ENCODE peak calls at places on chromosomes 1 and 21, in eight cellular contexts. One of them, this sample, is unnamed.

GRCh38 chr1:74467786-74468377 is 44.5 kb downstream of the LRRC53 start:
- DNase-seq in GM12878: no peak
- DNase-seq in GM03348: no peak
- DNase-seq in RCC 7860: no peak
- DNase-seq in A172: no peak
- DNase-seq in stimulated activated CD8-positive, alpha-beta memory T cell treated with anti-CD3 and anti-CD28 coated beads, Interleukin-2, amount 100 ng/mL, for 48 hours: no peak
- DNase-seq in NCI-H2227 treated with DMSO at 0.1 percent for 48 hours: peak; percentile 60
- DNase-seq in fibroblast of lung: peak; percentile 16
- DNase-seq in this sample: no peak

GRCh38 chr1:81554108-81554507 is 246.6 kb upstream of the ADGRL2 start:
- DNase-seq in GM12878: no peak
- DNase-seq in GM03348: no peak
- DNase-seq in RCC 7860: no peak
- DNase-seq in A172: no peak
- DNase-seq in stimulated activated CD8-positive, alpha-beta memory T cell treated with anti-CD3 and anti-CD28 coated beads, Interleukin-2, amount 100 ng/mL, for 48 hours: no peak
- DNase-seq in NCI-H2227 treated with DMSO at 0.1 percent for 48 hours: no peak
- DNase-seq in fibroblast of lung: no peak
- DNase-seq in this sample: no peak

GRCh38 chr1:192998536-192998935 is 60.6 kb downstream of the UCHL5 start:
- DNase-seq in GM12878: no peak
- DNase-seq in GM03348: no peak
- DNase-seq in RCC 7860: no peak
- DNase-seq in A172: no peak
- DNase-seq in stimulated activated CD8-positive, alpha-beta memory T cell treated with anti-CD3 and anti-CD28 coated beads, Interleukin-2, amount 100 ng/mL, for 48 hours: no peak
- DNase-seq in NCI-H2227 treated with DMSO at 0.1 percent for 48 hours: no peak
- DNase-seq in fibroblast of lung: no peak
- DNase-seq in this sample: no peak

GRCh38 chr21:42278750-42279149 is 36.5 kb downstream of the TFF3 start:
- DNase-seq in GM12878: no peak
- DNase-seq in GM03348: no peak
- DNase-seq in RCC 7860: no peak
- DNase-seq in A172: no peak
- DNase-seq in stimulated activated CD8-positive, alpha-beta memory T cell treated with anti-CD3 and anti-CD28 coated beads, Interleukin-2, amount 100 ng/mL, for 48 hours: no peak
- DNase-seq in NCI-H2227 treated with DMSO at 0.1 percent for 48 hours: no peak
- DNase-seq in fibroblast of lung: no peak
- DNase-seq in this sample: no peak

GRCh38 chr1:213523781-213524398 is 463.9 kb upstream of the PROX1 start:
- DNase-seq in GM12878: no peak
- DNase-seq in GM03348: no peak
- DNase-seq in RCC 7860: no peak
- DNase-seq in A172: no peak
- DNase-seq in stimulated activated CD8-positive, alpha-beta memory T cell treated with anti-CD3 and anti-CD28 coated beads, Interleukin-2, amount 100 ng/mL, for 48 hours: no peak
- DNase-seq in NCI-H2227 treated with DMSO at 0.1 percent for 48 hours: no peak
- DNase-seq in fibroblast of lung: no peak
- DNase-seq in this sample: no peak

GRCh38 chr1:244801246-244801645 is 34.2 kb upstream of the COX20 start:
- DNase-seq in GM12878: no peak
- DNase-seq in GM03348: peak; percentile 65
- DNase-seq in RCC 7860: peak; percentile 29
- DNase-seq in A172: peak; percentile 34
- DNase-seq in stimulated activated CD8-positive, alpha-beta memory T cell treated with anti-CD3 and anti-CD28 coated beads, Interleukin-2, amount 100 ng/mL, for 48 hours: no peak
- DNase-seq in NCI-H2227 treated with DMSO at 0.1 percent for 48 hours: no peak
- DNase-seq in fibroblast of lung: peak; percentile 21
- DNase-seq in this sample: no peak

GRCh38 chr1:234602334-234603220 is 7.4 kb downstream of the IRF2BP2 start:
- DNase-seq in GM12878: no peak
- DNase-seq in GM03348: peak; percentile 71
- DNase-seq in RCC 7860: peak; percentile 95
- DNase-seq in A172: peak; percentile 96
- DNase-seq in stimulated activated CD8-positive, alpha-beta memory T cell treated with anti-CD3 and anti-CD28 coated beads, Interleukin-2, amount 100 ng/mL, for 48 hours: no peak
- DNase-seq in NCI-H2227 treated with DMSO at 0.1 percent for 48 hours: peak; percentile 57
- DNase-seq in fibroblast of lung: peak; percentile 99
- DNase-seq in this sample: peak; percentile 70

GRCh38 chr1:20371411-20371810 is 80.7 kb downstream of the VWA5B1 start:
- DNase-seq in GM12878: no peak
- DNase-seq in GM03348: peak; percentile 29
- DNase-seq in RCC 7860: no peak
- DNase-seq in A172: no peak
- DNase-seq in stimulated activated CD8-positive, alpha-beta memory T cell treated with anti-CD3 and anti-CD28 coated beads, Interleukin-2, amount 100 ng/mL, for 48 hours: no peak
- DNase-seq in NCI-H2227 treated with DMSO at 0.1 percent for 48 hours: no peak
- DNase-seq in fibroblast of lung: peak; percentile 41
- DNase-seq in this sample: peak; percentile 21

GRCh38 chr1:209675567-209676154 is 449 bp downstream of the G0S2 start:
- DNase-seq in GM12878: no peak
- DNase-seq in GM03348: peak; percentile 49
- DNase-seq in RCC 7860: no peak
- DNase-seq in A172: no peak
- DNase-seq in stimulated activated CD8-positive, alpha-beta memory T cell treated with anti-CD3 and anti-CD28 coated beads, Interleukin-2, amount 100 ng/mL, for 48 hours: no peak
- DNase-seq in NCI-H2227 treated with DMSO at 0.1 percent for 48 hours: peak; percentile 46
- DNase-seq in fibroblast of lung: peak; percentile 41
- DNase-seq in this sample: peak; percentile 73

GRCh38 chr1:90768098-90768497 is 51.0 kb upstream of the BARHL2 start:
- DNase-seq in GM12878: no peak
- DNase-seq in GM03348: no peak
- DNase-seq in RCC 7860: peak; percentile 14
- DNase-seq in A172: peak; percentile 43
- DNase-seq in stimulated activated CD8-positive, alpha-beta memory T cell treated with anti-CD3 and anti-CD28 coated beads, Interleukin-2, amount 100 ng/mL, for 48 hours: no peak
- DNase-seq in NCI-H2227 treated with DMSO at 0.1 percent for 48 hours: no peak
- DNase-seq in fibroblast of lung: no peak
- DNase-seq in this sample: no peak